ENCODE peak calls at places on chromosomes 16 and 17, in four cellular contexts. K is dermis microvascular lymphatic vessel endothelial cell, I is putamen, P is GM04503. G is an unnamed sample.

GRCh38 chr16:67294927-67295326 is 15.6 kb downstream of the PLEKHG4 start:
- DNase-seq in P (peak; percentile 47), K (no peak), I (no peak), G (peak; percentile 65)

GRCh38 chr16:78461496-78461938 is 362.1 kb downstream of the WWOX start:
- DNase-seq in K (no peak), I (no peak), P (no peak), G (no peak)

GRCh38 chr16:1184156-1184868 is 31.4 kb downstream of the CACNA1H start:
- DNase-seq in P (no peak), I (no peak), K (no peak), G (no peak)

GRCh38 chr16:52434224-52434623 is 112.7 kb downstream of the TOX3 start:
- DNase-seq in I (no peak), K (no peak), P (no peak), G (no peak)

GRCh38 chr16:24846548-24847357 is 990 bp downstream of the SLC5A11 start:
- DNase-seq in I (no peak), K (no peak), P (no peak), G (no peak)

GRCh38 chr16:4288148-4288921 is 15.5 kb upstream of the TFAP4 start:
- DNase-seq in P (no peak), I (peak; percentile 42), K (no peak), G (no peak)

GRCh38 chr17:57970706-57971105 is 15.5 kb upstream of the CUEDC1 start:
- DNase-seq in I (no peak), P (no peak), K (no peak), G (no peak)

GRCh38 chr17:35460354-35460851 is 11.8 kb upstream of the SLFN13 start:
- DNase-seq in P (no peak), K (no peak), I (no peak), G (no peak)

GRCh38 chr17:82204831-82205719 is 7.6 kb downstream of the CCDC57 start:
- DNase-seq in P (no peak), K (no peak), I (no peak), G (no peak)

GRCh38 chr16:57110937-57111336 is 18.6 kb downstream of the CPNE2 start:
- DNase-seq in P (no peak), I (no peak), K (no peak), G (no peak)

GRCh38 chr16:85381738-85382592 is 231.2 kb upstream of the GSE1 start:
- DNase-seq in K (no peak), P (no peak), I (no peak), G (no peak)

GRCh38 chr16:89383095-89384003 is 107.0 kb downstream of the ANKRD11 start:
- DNase-seq in K (no peak), I (no peak), P (no peak), G (no peak)

GRCh38 chr16:86823125-86823524 is 244.8 kb downstream of the FOXL1 start:
- DNase-seq in K (no peak), P (no peak), I (no peak), G (no peak)

GRCh38 chr16:72722552-72722951 is 325.4 kb downstream of the ZFHX3 start:
- DNase-seq in K (no peak), P (no peak), I (peak; percentile 7), G (no peak)

GRCh38 chr17:66076546-66077190 is 115.3 kb downstream of the CEP112 start:
- DNase-seq in K (no peak), P (no peak), I (no peak), G (no peak)

GRCh38 chr16:30546115-30546514 is 11.5 kb upstream of the ZNF747 start:
- DNase-seq in I (no peak), P (no peak), K (no peak), G (no peak)

GRCh38 chr16:68298907-68299515 is 11.7 kb downstream of the SLC7A6OS start:
- DNase-seq in P (peak; percentile 75), I (no peak), K (no peak), G (no peak)

GRCh38 chr16:1054660-1055556 is 17.6 kb upstream of the SSTR5 start:
- DNase-seq in I (peak; percentile 61), P (no peak), K (peak; percentile 34), G (no peak)

GRCh38 chr17:18186271-18186982 is 2.8 kb downstream of the ALKBH5 start:
- DNase-seq in K (no peak), P (no peak), I (no peak), G (no peak)

GRCh38 chr16:27549607-27549856 is 181 bp downstream of the GTF3C1 start:
- DNase-seq in I (no peak), K (no peak), P (no peak), G (no peak)

GRCh38 chr17:42679001-42679491 is 2.3 kb upstream of the PLEKHH3 start:
- DNase-seq in K (no peak), P (no peak), I (no peak), G (no peak)

GRCh38 chr16:84088695-84089395 is 27.9 kb downstream of the MBTPS1 start:
- DNase-seq in I (no peak), P (no peak), K (no peak), G (no peak)

GRCh38 chr17:49901460-49902331 is 53.8 kb upstream of the TAC4 start:
- DNase-seq in P (no peak), I (no peak), K (no peak), G (no peak)

GRCh38 chr17:17028059-17028877 is 14.0 kb upstream of the MPRIP start:
- DNase-seq in I (no peak), P (no peak), K (no peak), G (peak; percentile 56)

GRCh38 chr16:17356243-17356933 is 114.4 kb downstream of the XYLT1 start:
- DNase-seq in I (no peak), P (no peak), K (no peak), G (no peak)

GRCh38 chr17:21094298-21094704 is 32.5 kb upstream of the DHRS7B start:
- DNase-seq in I (no peak), P (no peak), K (no peak), G (no peak)

GRCh38 chr16:58652741-58653140 is 23.1 kb upstream of the CNOT1 start:
- DNase-seq in K (no peak), P (no peak), I (no peak), G (no peak)

GRCh38 chr16:73949574-73950348 is 346.9 kb upstream of the PSMD7 start:
- DNase-seq in P (peak; percentile 85), I (peak; percentile 38), K (no peak), G (peak; percentile 88)

GRCh38 chr17:17999364-18000007 is 26.8 kb downstream of the DRC3 start:
- DNase-seq in P (no peak), I (no peak), K (no peak), G (no peak)

GRCh38 chr16:2486645-2487516 is 12.0 kb downstream of the TBC1D24 start:
- DNase-seq in P (no peak), K (no peak), I (peak; percentile 50), G (no peak)

GRCh38 chr17:32998893-32999240 is 7.2 kb downstream of the SPACA3 start:
- DNase-seq in K (no peak), P (peak; percentile 19), I (no peak), G (peak; percentile 16)

GRCh38 chr16:77090062-77090461 is 100.9 kb upstream of the MON1B start:
- DNase-seq in I (no peak), P (no peak), K (no peak), G (no peak)

GRCh38 chr17:751269-752001 is 629 bp downstream of the GEMIN4 start:
- DNase-seq in P (no peak), K (no peak), I (peak; percentile 8), G (no peak)

GRCh38 chr16:68902376-68903345 is 59.3 kb downstream of the TANGO6 start:
- DNase-seq in P (peak; percentile 13), I (peak; percentile 62), K (peak; percentile 60), G (no peak)

GRCh38 chr17:64281962-64282752 is 19.1 kb upstream of the TEX2 start:
- DNase-seq in K (peak; percentile 77), I (peak; percentile 52), P (no peak), G (no peak)

GRCh38 chr17:66275651-66276050 is 26.8 kb upstream of the PRKCA start:
- DNase-seq in I (no peak), P (peak; percentile 84), K (peak; percentile 74), G (peak; percentile 79)

GRCh38 chr16:10738231-10739077 is 5.2 kb upstream of the NUBP1 start:
- DNase-seq in K (peak; percentile 74), P (no peak), I (peak; percentile 78), G (no peak)

GRCh38 chr17:65374966-65375365 is 186.5 kb downstream of the AXIN2 start:
- DNase-seq in I (no peak), K (no peak), P (no peak), G (no peak)

G was measured in BJ.